ENCODE peak calls at places on chromosome X, in five cellular contexts. Y, Z, K, M and J are unnamed samples.
A peak's percentile ranks its signal among the peaks of the same experiment; 100 is the strongest.

GRCh38 chrX:39953879-39954278 is 143.9 kb downstream of the BCOR start:
- DNase-seq in Z (no peak), M (no peak), K (no peak), Y (peak; percentile 81), J (no peak)

GRCh38 chrX:54479471-54480122 is 16.4 kb downstream of the FGD1 start:
- DNase-seq in Z (peak; percentile 68), K (no peak), Y (no peak), M (peak; percentile 53), J (no peak)

GRCh38 chrX:68686684-68687045 is 39.2 kb downstream of the STARD8 start:
- DNase-seq in M (no peak), Y (no peak), Z (peak; percentile 43), K (no peak), J (no peak)

GRCh38 chrX:87517571-87518141 is at the start of gene KLHL4:
- DNase-seq in Z (peak; percentile 76), Y (peak; percentile 74), K (no peak), M (peak; percentile 46), J (peak; percentile 51)

GRCh38 chrX:123607270-123607669 is 125.6 kb downstream of the THOC2 start:
- DNase-seq in K (no peak), M (no peak), Z (no peak), Y (no peak), J (no peak)

GRCh38 chrX:134368140-134368539 is 91.8 kb upstream of the HPRT1 start:
- DNase-seq in K (no peak), M (no peak), Z (no peak), Y (peak; percentile 4), J (no peak)

GRCh38 chrX:8731579-8732395 is at the start of gene ANOS1:
- DNase-seq in K (no peak), M (peak; percentile 71), Z (peak; percentile 80), Y (no peak), J (peak; percentile 61)

GRCh38 chrX:102085706-102086105 is 39.8 kb upstream of the TCEAL2 start:
- DNase-seq in K (no peak), Y (no peak), Z (no peak), M (no peak), J (no peak)

GRCh38 chrX:33190016-33190415 is 21.3 kb downstream of the DMD start:
- DNase-seq in Z (no peak), Y (peak; percentile 76), M (no peak), K (no peak), J (no peak)

GRCh38 chrX:120604359-120604782 is 470 bp downstream of the MCTS1 start:
- DNase-seq in K (peak; percentile 0), M (no peak), Y (peak; percentile 33), Z (no peak), J (no peak)

DNA sequence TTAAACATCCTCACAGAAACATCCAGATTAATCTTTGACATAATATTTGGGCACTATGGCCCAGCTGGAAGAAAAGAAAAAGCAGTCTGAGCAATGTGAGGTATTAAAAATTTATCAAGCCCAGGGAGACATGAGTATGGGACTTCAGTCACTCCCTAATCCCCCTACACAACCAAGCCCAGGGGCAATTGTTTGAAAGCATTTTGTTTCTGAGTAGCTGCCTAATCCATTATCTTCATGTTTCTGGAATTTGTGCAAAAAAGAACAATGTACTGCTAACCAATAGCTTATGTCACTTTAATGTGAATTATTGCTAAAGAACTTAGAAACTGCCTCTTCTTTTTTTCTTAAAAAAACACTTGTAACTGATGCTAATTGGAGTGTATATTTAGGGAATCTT is 360.7 kb downstream of the TEX13C start:
- DNase-seq in K (no peak), Z (no peak), M (no peak), Y (no peak), J (no peak)
- H2AFZ ChIP-seq in K (no peak overlapping the region), Z (no peak overlapping the region), M (no peak overlapping the region), Y (no peak overlapping the region), J (no peak overlapping the region)

GRCh38 chrX:48575642-48576041 is 1.4 kb downstream of the RBM3 start:
- DNase-seq in Y (no peak), K (no peak), M (no peak), Z (no peak), J (no peak)

GRCh38 chrX:48576108-48576507 is 1.8 kb downstream of the RBM3 start:
- DNase-seq in M (no peak), K (no peak), Y (no peak), Z (no peak), J (no peak)

GRCh38 chrX:48573690-48574269 is 504 bp upstream of the RBM3 start:
- DNase-seq in K (peak; percentile 38), Y (no peak), M (no peak), Z (no peak), J (peak; percentile 1)

GRCh38 chrX:48578661-48579128 is 4.4 kb downstream of the RBM3 start:
- DNase-seq in Y (no peak), M (no peak), Z (no peak), K (peak; percentile 78), J (no peak)

DNA sequence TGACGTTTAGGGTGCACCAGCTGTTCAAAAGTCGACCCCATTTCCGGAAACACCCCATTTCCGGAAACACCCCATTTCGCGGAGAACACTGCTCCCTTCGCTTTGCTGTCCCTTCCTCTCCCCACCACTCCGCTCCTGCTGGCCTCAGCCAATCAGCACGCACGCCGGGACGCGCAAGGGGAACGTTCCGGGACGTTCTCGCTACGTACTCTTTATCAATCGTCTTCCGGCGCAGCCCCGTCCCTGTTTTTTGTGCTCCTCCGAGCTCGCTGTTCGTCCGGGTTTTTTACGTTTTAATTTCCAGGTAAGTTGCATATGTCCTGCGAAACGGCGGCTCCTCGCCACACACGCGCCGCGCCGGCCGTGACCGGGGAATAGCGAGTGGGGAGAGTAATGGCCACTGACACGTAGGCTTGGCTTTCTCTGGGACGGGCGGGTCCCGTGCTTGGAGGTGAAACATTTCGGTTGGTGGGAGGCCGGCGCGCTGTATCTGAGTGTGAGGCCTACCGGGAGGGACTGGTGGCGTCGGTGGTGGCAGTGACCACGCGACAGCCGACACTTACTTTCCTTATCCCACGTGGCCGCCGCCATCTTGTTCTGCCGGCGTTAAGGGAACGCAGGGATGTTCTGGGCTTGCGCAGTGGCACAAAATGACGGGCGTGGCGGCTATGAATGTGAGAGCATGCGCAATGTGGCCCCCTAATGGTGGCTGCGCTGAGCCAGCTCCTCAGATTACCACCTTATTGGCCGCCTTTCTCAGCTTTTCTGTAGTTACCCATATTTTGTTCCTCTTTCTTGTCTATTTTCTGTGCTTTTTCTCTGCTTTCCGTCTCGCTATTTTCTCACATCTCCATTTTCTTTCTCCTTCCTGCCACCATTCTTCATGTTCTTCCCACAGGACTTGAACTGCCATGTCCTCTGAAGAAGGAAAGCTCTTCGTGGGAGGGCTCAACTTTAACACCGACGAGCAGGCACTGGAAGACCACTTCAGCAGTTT is at the start of gene RBM3:
- DNase-seq in Z (peak; percentile 89), M (peak; percentile 77), K (peak; percentile 78), Y (peak; percentile 91), J (peak; percentile 67)
- H2AK5ac ChIP-seq in Z (no peak within 1 kb of the TSS), M (peak within 1 kb of the TSS; percentile 93), K (peak within 1 kb of the TSS; percentile 91), Y (peak within 1 kb of the TSS; percentile 98), J (no peak within 1 kb of the TSS)

DNA sequence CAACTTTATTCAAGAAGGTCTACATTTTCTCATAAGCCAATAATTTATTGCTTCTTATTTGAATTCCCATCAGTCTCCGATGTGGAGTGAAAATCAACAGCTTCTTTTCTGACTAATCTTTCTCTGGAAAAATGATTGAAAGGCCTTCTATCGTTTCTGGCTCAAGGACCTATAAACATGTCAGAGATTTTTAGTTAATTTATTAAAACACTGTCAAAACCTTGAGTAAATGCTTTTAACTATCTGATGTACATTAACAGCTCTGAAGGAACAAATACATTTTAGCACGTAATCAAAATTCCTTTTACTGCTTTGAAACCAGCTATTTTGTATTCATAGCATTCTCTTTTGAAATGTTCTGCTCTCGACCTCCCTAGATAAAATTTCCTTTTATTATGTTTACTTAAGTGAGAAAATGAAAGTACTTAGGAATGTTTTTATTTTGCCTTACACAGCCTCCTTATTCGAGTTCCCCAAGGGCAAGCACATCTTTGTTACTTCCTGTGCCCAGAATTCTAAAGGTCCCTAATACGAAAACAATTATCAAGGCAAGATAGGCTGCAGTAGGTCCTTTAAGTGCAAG is 3.2 kb upstream of the ZFX start:
- DNase-seq in M (no peak), Z (no peak), K (no peak), Y (peak; percentile 22), J (no peak)
- H2AFZ ChIP-seq in M (no peak overlapping the region), Z (no peak overlapping the region), K (no peak overlapping the region), Y (no peak overlapping the region), J (peak overlapping the region; percentile 65)

GRCh38 chrX:130543603-130544002 is 141.8 kb downstream of the RBMX2 start:
- DNase-seq in Y (no peak), K (no peak), M (no peak), Z (no peak), J (no peak)
- H2AK5ac ChIP-seq in Y (no peak overlapping the region), K (no peak overlapping the region), M (no peak overlapping the region), Z (no peak overlapping the region), J (no peak overlapping the region)